ENCODE peak calls at places on chromosomes 12 and 14, in six cellular contexts. One of them, this sample, is unnamed.

GRCh38 chr14:41285193-41285748 is 321.4 kb upstream of the LRFN5 start:
- DNase-seq in IMR-90: peak
- DNase-seq in H1: no peak
- DNase-seq in H9: no peak
- DNase-seq in neuronal stem cell: peak
- DNase-seq in trophoblast cell: peak
- DNase-seq in this sample: peak

GRCh38 chr14:102732924-102733323 is 44.3 kb upstream of the TRAF3 start:
- DNase-seq in IMR-90: no peak
- DNase-seq in H1: no peak
- DNase-seq in H9: no peak
- DNase-seq in neuronal stem cell: no peak
- DNase-seq in trophoblast cell: no peak
- DNase-seq in this sample: no peak

GRCh38 chr12:6336079-6336858 is 5.6 kb downstream of the TNFRSF1A start:
- DNase-seq in IMR-90: peak
- DNase-seq in H1: peak
- DNase-seq in H9: peak
- DNase-seq in neuronal stem cell: peak
- DNase-seq in trophoblast cell: peak
- DNase-seq in this sample: peak

GRCh38 chr12:29752121-29752520 is 31.6 kb downstream of the TMTC1 start:
- DNase-seq in IMR-90: peak
- DNase-seq in H1: no peak
- DNase-seq in H9: no peak
- DNase-seq in neuronal stem cell: no peak
- DNase-seq in trophoblast cell: no peak
- DNase-seq in this sample: no peak

GRCh38 chr14:88842414-88842813 is 18.0 kb downstream of the TTC8 start:
- DNase-seq in IMR-90: no peak
- DNase-seq in H1: no peak
- DNase-seq in H9: no peak
- DNase-seq in neuronal stem cell: no peak
- DNase-seq in trophoblast cell: no peak
- DNase-seq in this sample: no peak

GRCh38 chr12:53268009-53268636 is at the start of gene ESPL1:
- DNase-seq in IMR-90: peak
- DNase-seq in H1: peak
- DNase-seq in H9: peak
- DNase-seq in neuronal stem cell: peak
- DNase-seq in trophoblast cell: peak
- DNase-seq in this sample: peak

GRCh38 chr12:132284071-132284492 is 45.3 kb downstream of the GALNT9 start:
- DNase-seq in IMR-90: peak
- DNase-seq in H1: no peak
- DNase-seq in H9: no peak
- DNase-seq in neuronal stem cell: no peak
- DNase-seq in trophoblast cell: no peak
- DNase-seq in this sample: no peak

GRCh38 chr12:59398164-59398563 is 197.7 kb upstream of the SLC16A7 start:
- DNase-seq in IMR-90: no peak
- DNase-seq in H1: no peak
- DNase-seq in H9: no peak
- DNase-seq in neuronal stem cell: no peak
- DNase-seq in trophoblast cell: no peak
- DNase-seq in this sample: no peak

GRCh38 chr14:92670177-92670576 is 78.2 kb downstream of the LGMN start:
- DNase-seq in IMR-90: peak
- DNase-seq in H1: no peak
- DNase-seq in H9: no peak
- DNase-seq in neuronal stem cell: no peak
- DNase-seq in trophoblast cell: no peak
- DNase-seq in this sample: no peak

GRCh38 chr14:64671591-64671990 is 32.6 kb upstream of the PLEKHG3 start:
- DNase-seq in IMR-90: peak
- DNase-seq in H1: no peak
- DNase-seq in H9: no peak
- DNase-seq in neuronal stem cell: peak
- DNase-seq in trophoblast cell: peak
- DNase-seq in this sample: peak

GRCh38 chr12:101829639-101830390 is 944 bp downstream of the GNPTAB start:
- DNase-seq in IMR-90: no peak
- DNase-seq in H1: no peak
- DNase-seq in H9: peak
- DNase-seq in neuronal stem cell: no peak
- DNase-seq in trophoblast cell: no peak
- DNase-seq in this sample: peak

GRCh38 chr12:121668750-121669524 is 517 bp downstream of the MORN3 start:
- DNase-seq in IMR-90: peak
- DNase-seq in H1: no peak
- DNase-seq in H9: peak
- DNase-seq in neuronal stem cell: peak
- DNase-seq in trophoblast cell: peak
- DNase-seq in this sample: peak

GRCh38 chr12:113184098-113184899 is 979 bp downstream of the DDX54 start:
- DNase-seq in IMR-90: no peak
- DNase-seq in H1: no peak
- DNase-seq in H9: no peak
- DNase-seq in neuronal stem cell: no peak
- DNase-seq in trophoblast cell: peak
- DNase-seq in this sample: no peak

GRCh38 chr14:46344327-46344937 is 307.1 kb downstream of the RPL10L start:
- DNase-seq in IMR-90: no peak
- DNase-seq in H1: no peak
- DNase-seq in H9: peak
- DNase-seq in neuronal stem cell: peak
- DNase-seq in trophoblast cell: peak
- DNase-seq in this sample: peak

GRCh38 chr12:122449317-122449716 is 26.8 kb upstream of the CLIP1 start:
- DNase-seq in IMR-90: peak
- DNase-seq in H1: no peak
- DNase-seq in H9: no peak
- DNase-seq in neuronal stem cell: no peak
- DNase-seq in trophoblast cell: peak
- DNase-seq in this sample: peak

GRCh38 chr12:52876371-52876770 is 27.6 kb upstream of the KRT78 start:
- DNase-seq in IMR-90: no peak
- DNase-seq in H1: no peak
- DNase-seq in H9: no peak
- DNase-seq in neuronal stem cell: no peak
- DNase-seq in trophoblast cell: peak
- DNase-seq in this sample: no peak

GRCh38 chr12:113065126-113066007 is 8.8 kb downstream of the DTX1 start:
- DNase-seq in IMR-90: no peak
- DNase-seq in H1: no peak
- DNase-seq in H9: peak
- DNase-seq in neuronal stem cell: peak
- DNase-seq in trophoblast cell: no peak
- DNase-seq in this sample: peak

GRCh38 chr12:24198936-24199644 is 249.6 kb upstream of the SOX5 start:
- DNase-seq in IMR-90: no peak
- DNase-seq in H1: no peak
- DNase-seq in H9: no peak
- DNase-seq in neuronal stem cell: no peak
- DNase-seq in trophoblast cell: no peak
- DNase-seq in this sample: no peak

GRCh38 chr12:130791699-130792098 is 47.4 kb downstream of the STX2 start:
- DNase-seq in IMR-90: no peak
- DNase-seq in H1: no peak
- DNase-seq in H9: no peak
- DNase-seq in neuronal stem cell: no peak
- DNase-seq in trophoblast cell: no peak
- DNase-seq in this sample: no peak

GRCh38 chr12:32053881-32054624 is 52.6 kb upstream of the BICD1 start:
- DNase-seq in IMR-90: peak
- DNase-seq in H1: no peak
- DNase-seq in H9: no peak
- DNase-seq in neuronal stem cell: no peak
- DNase-seq in trophoblast cell: peak
- DNase-seq in this sample: no peak

GRCh38 chr12:121476477-121476876 is 76.6 kb downstream of the RNF34 start:
- DNase-seq in IMR-90: no peak
- DNase-seq in H1: no peak
- DNase-seq in H9: peak
- DNase-seq in neuronal stem cell: no peak
- DNase-seq in trophoblast cell: no peak
- DNase-seq in this sample: no peak

GRCh38 chr12:70756118-70756517 is 118.9 kb upstream of the PTPRB start:
- DNase-seq in IMR-90: peak
- DNase-seq in H1: no peak
- DNase-seq in H9: no peak
- DNase-seq in neuronal stem cell: no peak
- DNase-seq in trophoblast cell: peak
- DNase-seq in this sample: peak

GRCh38 chr12:121364657-121365265 is 12.6 kb upstream of the ANAPC5 start:
- DNase-seq in IMR-90: peak
- DNase-seq in H1: no peak
- DNase-seq in H9: no peak
- DNase-seq in neuronal stem cell: no peak
- DNase-seq in trophoblast cell: no peak
- DNase-seq in this sample: no peak

GRCh38 chr12:14892726-14893442 is 7.2 kb upstream of the MGP start:
- DNase-seq in IMR-90: peak
- DNase-seq in H1: no peak
- DNase-seq in H9: no peak
- DNase-seq in neuronal stem cell: no peak
- DNase-seq in trophoblast cell: peak
- DNase-seq in this sample: no peak

GRCh38 chr12:4518106-4518728 is 20.5 kb upstream of the RAD51AP1 start:
- DNase-seq in IMR-90: peak
- DNase-seq in H1: no peak
- DNase-seq in H9: no peak
- DNase-seq in neuronal stem cell: no peak
- DNase-seq in trophoblast cell: peak
- DNase-seq in this sample: peak

GRCh38 chr12:55885113-55885512 is 42.4 kb upstream of the MMP19 start:
- DNase-seq in IMR-90: no peak
- DNase-seq in H1: no peak
- DNase-seq in H9: no peak
- DNase-seq in neuronal stem cell: no peak
- DNase-seq in trophoblast cell: no peak
- DNase-seq in this sample: no peak

GRCh38 chr14:46051801-46052200 is 599.8 kb downstream of the RPL10L start:
- DNase-seq in IMR-90: peak
- DNase-seq in H1: no peak
- DNase-seq in H9: no peak
- DNase-seq in neuronal stem cell: no peak
- DNase-seq in trophoblast cell: no peak
- DNase-seq in this sample: no peak

DNA sequence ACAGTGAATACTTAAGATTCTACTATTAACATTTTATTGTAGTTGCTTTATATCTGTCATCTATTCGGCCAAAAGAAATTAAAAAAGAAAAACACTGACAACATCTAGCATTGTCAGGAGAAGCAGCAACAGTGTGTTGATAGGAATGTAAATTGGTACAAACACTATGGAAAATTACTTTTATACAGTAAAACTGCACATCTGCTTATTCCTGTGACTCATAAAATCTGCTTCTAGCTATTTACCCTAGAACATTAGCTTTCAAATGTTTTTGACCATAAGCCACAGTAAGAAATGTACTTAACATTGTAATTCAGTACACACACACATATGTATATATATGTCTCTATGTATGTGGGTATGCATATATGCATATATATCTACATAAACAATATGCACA is 278.9 kb upstream of the GARIN2 start:
- DNase-seq in IMR-90: peak
- DNase-seq in H1: no peak
- DNase-seq in H9: no peak
- DNase-seq in neuronal stem cell: no peak
- DNase-seq in trophoblast cell: no peak
- DNase-seq in this sample: no peak
- H4K91ac ChIP-seq in IMR-90: no peak
- H4K91ac ChIP-seq in H1: no peak
- H4K91ac ChIP-seq in H9: no peak
- H4K91ac ChIP-seq in neuronal stem cell: no peak
- H4K91ac ChIP-seq in trophoblast cell: no peak
- H4K91ac ChIP-seq in this sample: no peak

DNA sequence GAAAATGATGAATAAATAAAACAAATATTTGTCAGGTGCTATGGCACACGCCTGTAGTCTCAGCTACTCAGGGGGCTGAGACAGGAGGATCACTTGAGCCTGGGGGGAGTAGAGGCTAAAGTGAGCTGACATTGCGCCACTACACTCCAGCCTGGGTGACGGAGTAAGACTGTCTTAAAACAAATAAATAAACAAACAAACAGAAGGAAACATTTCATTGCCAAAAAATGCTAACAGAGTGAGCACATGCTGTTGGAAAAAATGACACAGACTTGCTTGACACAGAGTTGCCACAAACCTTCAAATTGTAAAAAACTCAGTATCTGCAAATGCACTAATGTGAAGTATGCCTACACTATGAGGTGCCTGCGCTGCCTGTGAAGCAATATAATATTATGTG is 50.8 kb upstream of the AP4S1 start:
- DNase-seq in IMR-90: peak
- DNase-seq in H1: no peak
- DNase-seq in H9: no peak
- DNase-seq in neuronal stem cell: no peak
- DNase-seq in trophoblast cell: peak
- DNase-seq in this sample: peak
- H4K91ac ChIP-seq in IMR-90: no peak
- H4K91ac ChIP-seq in H1: no peak
- H4K91ac ChIP-seq in H9: no peak
- H4K91ac ChIP-seq in neuronal stem cell: no peak
- H4K91ac ChIP-seq in trophoblast cell: no peak
- H4K91ac ChIP-seq in this sample: no peak

GRCh38 chr14:87566986-87567385 is 426.0 kb downstream of the GALC start:
- DNase-seq in IMR-90: peak
- DNase-seq in H1: no peak
- DNase-seq in H9: no peak
- DNase-seq in neuronal stem cell: no peak
- DNase-seq in trophoblast cell: peak
- DNase-seq in this sample: peak
- H4K91ac ChIP-seq in IMR-90: no peak
- H4K91ac ChIP-seq in H1: no peak
- H4K91ac ChIP-seq in H9: no peak
- H4K91ac ChIP-seq in neuronal stem cell: no peak
- H4K91ac ChIP-seq in trophoblast cell: no peak
- H4K91ac ChIP-seq in this sample: no peak

DNA sequence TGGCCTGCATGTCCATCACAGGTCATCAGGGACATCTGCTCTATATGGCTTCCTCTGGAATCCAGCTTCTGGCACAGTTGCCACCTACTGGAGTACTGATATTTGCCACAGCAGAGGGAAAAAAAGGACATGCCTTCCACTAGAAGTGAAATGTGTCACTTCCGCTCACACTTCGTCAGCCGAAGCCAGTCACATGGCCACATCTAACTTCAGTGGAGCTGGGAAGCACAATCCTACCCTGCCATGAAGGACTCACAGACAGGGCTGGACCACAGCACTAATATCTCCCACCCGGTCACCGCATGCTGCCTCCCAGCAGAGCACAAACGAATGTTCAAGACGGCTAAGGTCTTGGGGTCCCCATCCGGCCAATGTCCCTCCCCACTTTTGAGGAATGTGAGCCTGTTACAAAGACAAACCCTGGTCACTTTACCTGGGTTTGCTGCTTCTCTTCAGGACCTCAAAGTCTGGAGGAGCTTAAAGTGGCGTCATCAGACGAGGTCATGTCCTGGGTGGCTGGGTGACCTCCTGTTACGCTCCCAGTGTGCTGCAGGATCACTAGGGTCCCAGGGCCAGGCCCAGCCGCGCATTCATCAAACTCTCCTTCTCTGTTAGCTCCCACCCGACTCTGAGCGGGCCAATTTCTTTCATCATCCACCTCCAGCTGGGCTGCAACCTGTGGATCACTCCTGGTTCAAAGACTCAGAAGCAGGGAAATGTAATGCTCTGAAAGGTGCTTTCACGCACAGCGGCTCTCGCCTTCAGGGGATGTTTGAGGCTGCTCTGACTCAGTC is 98.5 kb downstream of the GCH1 start:
- DNase-seq in IMR-90: no peak
- DNase-seq in H1: no peak
- DNase-seq in H9: peak
- DNase-seq in neuronal stem cell: no peak
- DNase-seq in trophoblast cell: no peak
- DNase-seq in this sample: no peak
- H4K91ac ChIP-seq in IMR-90: no peak
- H4K91ac ChIP-seq in H1: no peak
- H4K91ac ChIP-seq in H9: no peak
- H4K91ac ChIP-seq in neuronal stem cell: no peak
- H4K91ac ChIP-seq in trophoblast cell: no peak
- H4K91ac ChIP-seq in this sample: no peak